ENCODE peak calls at places on chromosomes 5 and 9, in four cellular contexts. R is GM03348, T is GM12878, L is Ammon's horn. E is an unnamed sample.

GRCh38 chr9:38141751-38142150 is 72.7 kb upstream of the SHB start:
- DNase-seq in R (peak), T (no peak), L (no peak), E (no peak)

GRCh38 chr5:76715734-76716455 is at the start of gene F2R:
- DNase-seq in R (peak), T (no peak), L (peak), E (peak)

GRCh38 chr5:169149317-169149716 is 151.6 kb downstream of the SLIT3 start:
- DNase-seq in R (no peak), T (no peak), L (no peak), E (no peak)

GRCh38 chr5:10583663-10584572 is 20.0 kb downstream of the ANKRD33B start:
- DNase-seq in R (no peak), T (no peak), L (no peak), E (no peak)

GRCh38 chr9:99822096-99822595 is 461 bp downstream of the NR4A3 start:
- DNase-seq in R (peak), T (no peak), L (no peak), E (no peak)

GRCh38 chr5:135033026-135033861 is 784 bp downstream of the PITX1 start:
- DNase-seq in R (peak), T (no peak), L (no peak), E (no peak)

GRCh38 chr5:141747152-141747640 is 65.2 kb upstream of the ARAP3 start:
- DNase-seq in R (peak), T (no peak), L (peak), E (peak)

GRCh38 chr9:13213337-13213736 is 66.2 kb downstream of the MPDZ start:
- DNase-seq in R (peak), T (no peak), L (no peak), E (no peak)

GRCh38 chr5:2254404-2254803 is 371.7 kb upstream of the IRX4 start:
- DNase-seq in R (no peak), T (no peak), L (no peak), E (no peak)

GRCh38 chr5:151895660-151896040 is 29.0 kb downstream of the GLRA1 start:
- DNase-seq in R (peak), T (no peak), L (no peak), E (no peak)

GRCh38 chr5:14178671-14179211 is 35.6 kb downstream of the TRIO start:
- DNase-seq in R (peak), T (no peak), L (no peak), E (no peak)

GRCh38 chr9:133569891-133570651 is 35.6 kb downstream of the ADAMTSL2 start:
- DNase-seq in R (no peak), T (no peak), L (no peak), E (no peak)

GRCh38 chr5:148515460-148515859 is 131.7 kb downstream of the FBXO38 start:
- DNase-seq in R (no peak), T (no peak), L (no peak), E (no peak)

GRCh38 chr5:115389074-115389798 is 92.8 kb upstream of the CCDC112 start:
- DNase-seq in R (peak), T (no peak), L (no peak), E (no peak)

GRCh38 chr5:153565822-153566221 is 75.4 kb downstream of the GRIA1 start:
- DNase-seq in R (peak), T (no peak), L (no peak), E (no peak)

GRCh38 chr5:131532016-131532640 is 102.9 kb downstream of the RAPGEF6 start:
- DNase-seq in R (no peak), T (no peak), L (peak), E (no peak)

GRCh38 chr5:126471875-126472537 is 48.8 kb downstream of the GRAMD2B start:
- DNase-seq in R (peak), T (no peak), L (no peak), E (no peak)

GRCh38 chr5:88092358-88092757 is 176.3 kb downstream of the TMEM161B start:
- DNase-seq in R (no peak), T (no peak), L (no peak), E (no peak)

GRCh38 chr5:89849819-89850515 is 559.6 kb downstream of the CETN3 start:
- DNase-seq in R (peak), T (no peak), L (no peak), E (peak)

GRCh38 chr5:10266839-10267238 is 16.8 kb downstream of the CCT5 start:
- DNase-seq in R (no peak), T (no peak), L (no peak), E (no peak)

GRCh38 chr9:93656426-93657222 is 80.2 kb downstream of the PHF2 start:
- DNase-seq in R (no peak), T (no peak), L (no peak), E (no peak)

GRCh38 chr5:73722224-73722623 is 96.2 kb downstream of the ARHGEF28 start:
- DNase-seq in R (peak), T (no peak), L (peak), E (no peak)

GRCh38 chr5:101045689-101046088 is 142.6 kb upstream of the ST8SIA4 start:
- DNase-seq in R (no peak), T (no peak), L (no peak), E (no peak)